ENCODE peak calls at places on chromosome 13, in six cellular contexts. One of them, this sample, is unnamed.

GRCh38 chr13:50128406-50129048 is 113.3 kb downstream of the KCNRG start:
- DNase-seq in MM.1S: peak; percentile 34
- DNase-seq in PC-3: no peak
- DNase-seq in OCI-LY7: peak; percentile 54
- DNase-seq in GM23248: no peak
- DNase-seq in neural progenitor cell: peak; percentile 58
- DNase-seq in this sample: no peak

GRCh38 chr13:30224732-30225131 is 82.6 kb downstream of the KATNAL1 start:
- DNase-seq in MM.1S: no peak
- DNase-seq in PC-3: peak; percentile 57
- DNase-seq in OCI-LY7: no peak
- DNase-seq in GM23248: peak; percentile 49
- DNase-seq in neural progenitor cell: no peak
- DNase-seq in this sample: peak; percentile 54

GRCh38 chr13:110505594-110505993 is 55.9 kb downstream of the RAB20 start:
- DNase-seq in MM.1S: no peak
- DNase-seq in PC-3: no peak
- DNase-seq in OCI-LY7: no peak
- DNase-seq in GM23248: no peak
- DNase-seq in neural progenitor cell: no peak
- DNase-seq in this sample: no peak

GRCh38 chr13:30847697-30848307 is 58.3 kb upstream of the MEDAG start:
- DNase-seq in MM.1S: no peak
- DNase-seq in PC-3: no peak
- DNase-seq in OCI-LY7: no peak
- DNase-seq in GM23248: peak; percentile 99
- DNase-seq in neural progenitor cell: no peak
- DNase-seq in this sample: no peak

GRCh38 chr13:57569981-57570380 is 61.6 kb upstream of the PCDH17 start:
- DNase-seq in MM.1S: peak; percentile 59
- DNase-seq in PC-3: peak; percentile 16
- DNase-seq in OCI-LY7: no peak
- DNase-seq in GM23248: no peak
- DNase-seq in neural progenitor cell: no peak
- DNase-seq in this sample: no peak

GRCh38 chr13:59133903-59134302 is 1029.8 kb downstream of the DIAPH3 start:
- DNase-seq in MM.1S: no peak
- DNase-seq in PC-3: no peak
- DNase-seq in OCI-LY7: no peak
- DNase-seq in GM23248: no peak
- DNase-seq in neural progenitor cell: peak; percentile 38
- DNase-seq in this sample: no peak

GRCh38 chr13:113915786-113916329 is 52.0 kb upstream of the GAS6 start:
- DNase-seq in MM.1S: no peak
- DNase-seq in PC-3: no peak
- DNase-seq in OCI-LY7: no peak
- DNase-seq in GM23248: no peak
- DNase-seq in neural progenitor cell: no peak
- DNase-seq in this sample: no peak

GRCh38 chr13:109857803-109858202 is 71.4 kb upstream of the IRS2 start:
- DNase-seq in MM.1S: no peak
- DNase-seq in PC-3: no peak
- DNase-seq in OCI-LY7: no peak
- DNase-seq in GM23248: no peak
- DNase-seq in neural progenitor cell: no peak
- DNase-seq in this sample: no peak

GRCh38 chr13:59533561-59534337 is 630.0 kb downstream of the DIAPH3 start:
- DNase-seq in MM.1S: no peak
- DNase-seq in PC-3: peak; percentile 85
- DNase-seq in OCI-LY7: no peak
- DNase-seq in GM23248: no peak
- DNase-seq in neural progenitor cell: no peak
- DNase-seq in this sample: no peak

GRCh38 chr13:93080166-93080565 is 146.4 kb upstream of the GPC6 start:
- DNase-seq in MM.1S: no peak
- DNase-seq in PC-3: no peak
- DNase-seq in OCI-LY7: no peak
- DNase-seq in GM23248: no peak
- DNase-seq in neural progenitor cell: no peak
- DNase-seq in this sample: no peak

DNA sequence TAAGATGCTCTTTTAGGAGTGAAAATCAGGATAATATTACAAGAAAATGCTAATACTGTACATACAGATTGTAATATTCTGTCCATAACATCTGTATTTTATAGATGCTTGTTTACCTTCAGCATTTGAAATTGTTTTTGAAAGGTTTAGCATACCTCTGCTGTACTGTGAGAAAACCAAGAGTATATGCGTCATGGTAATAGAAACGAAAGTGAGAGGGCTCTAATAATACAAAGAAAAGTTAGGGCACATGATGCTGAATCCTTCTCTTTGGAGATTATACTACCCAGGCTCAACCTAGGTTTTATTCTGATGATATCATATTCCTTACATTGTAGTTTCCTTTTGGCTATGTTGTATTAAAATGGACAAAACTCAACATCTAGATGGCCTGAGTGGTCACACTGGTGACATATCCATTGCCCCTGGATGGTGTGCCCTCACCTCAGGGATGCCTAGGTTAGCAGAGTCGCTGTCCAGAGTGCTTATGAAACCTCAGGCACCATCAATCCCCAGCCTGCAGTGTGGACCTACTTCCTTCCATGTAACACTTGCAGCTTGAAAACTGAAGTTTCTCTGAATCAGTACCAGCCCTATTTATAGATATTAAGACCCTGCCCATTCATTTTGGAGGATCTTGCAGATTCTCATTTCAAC is 253.7 kb downstream of the KCTD12 start:
- DNase-seq in MM.1S: peak; percentile 23
- DNase-seq in PC-3: no peak
- DNase-seq in OCI-LY7: no peak
- DNase-seq in GM23248: no peak
- DNase-seq in neural progenitor cell: peak; percentile 58
- DNase-seq in this sample: no peak
- TF ChIP-seq EZH2phosphoT487 in MM.1S: no peak
- TF ChIP-seq EZH2phosphoT487 in PC-3: no peak
- TF ChIP-seq EZH2phosphoT487 in OCI-LY7: no peak
- TF ChIP-seq EZH2phosphoT487 in GM23248: no peak
- TF ChIP-seq EZH2phosphoT487 in neural progenitor cell: no peak
- TF ChIP-seq EZH2phosphoT487 in this sample: no peak

DNA sequence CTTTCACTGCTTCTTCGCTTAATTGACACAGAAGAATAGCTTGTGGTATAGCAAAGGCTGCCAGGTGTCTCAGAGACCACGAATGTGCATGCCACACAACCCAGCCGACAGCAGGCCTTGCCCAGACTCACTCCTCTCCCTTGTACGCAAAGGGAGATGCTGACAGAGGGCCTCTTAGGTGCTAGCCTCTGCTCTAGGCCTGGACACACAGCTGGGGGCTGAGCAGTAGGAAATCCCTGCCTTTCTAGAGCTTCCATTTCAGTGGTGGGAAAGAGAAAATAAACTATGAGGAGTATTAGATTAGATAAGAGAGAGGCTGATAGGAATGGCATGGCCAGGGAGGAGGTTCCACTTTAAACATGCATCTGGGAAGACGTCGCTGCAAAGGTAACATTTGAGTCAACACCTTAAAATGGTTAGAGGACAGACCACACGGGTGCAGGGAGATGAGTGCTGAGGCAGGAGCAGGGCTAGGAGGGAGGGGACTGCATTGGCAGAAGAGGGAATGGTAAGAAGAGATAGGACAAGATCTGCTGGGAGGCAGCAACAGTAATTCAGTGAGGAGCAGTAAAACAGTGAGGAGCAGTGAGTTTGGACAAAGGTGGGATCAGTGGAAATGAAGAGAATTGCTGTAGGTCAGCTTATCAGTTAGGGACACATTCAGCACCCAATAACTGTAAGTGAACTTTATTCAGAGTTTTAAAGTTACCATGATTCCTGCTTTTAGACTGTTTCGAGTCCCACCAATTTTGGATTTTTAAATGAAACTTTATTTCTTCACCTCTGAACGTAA is 100.0 kb downstream of the RNF17 start:
- DNase-seq in MM.1S: peak; percentile 38
- DNase-seq in PC-3: no peak
- DNase-seq in OCI-LY7: no peak
- DNase-seq in GM23248: no peak
- DNase-seq in neural progenitor cell: no peak
- DNase-seq in this sample: no peak
- TF ChIP-seq EZH2phosphoT487 in MM.1S: no peak
- TF ChIP-seq EZH2phosphoT487 in PC-3: no peak
- TF ChIP-seq EZH2phosphoT487 in OCI-LY7: no peak
- TF ChIP-seq EZH2phosphoT487 in GM23248: no peak
- TF ChIP-seq EZH2phosphoT487 in neural progenitor cell: no peak
- TF ChIP-seq EZH2phosphoT487 in this sample: no peak

GRCh38 chr13:51397262-51397933 is 55.4 kb downstream of the INTS6 start:
- DNase-seq in MM.1S: no peak
- DNase-seq in PC-3: no peak
- DNase-seq in OCI-LY7: no peak
- DNase-seq in GM23248: peak; percentile 91
- DNase-seq in neural progenitor cell: peak; percentile 21
- DNase-seq in this sample: no peak
- TF ChIP-seq EZH2phosphoT487 in MM.1S: no peak
- TF ChIP-seq EZH2phosphoT487 in PC-3: no peak
- TF ChIP-seq EZH2phosphoT487 in OCI-LY7: no peak
- TF ChIP-seq EZH2phosphoT487 in GM23248: no peak
- TF ChIP-seq EZH2phosphoT487 in neural progenitor cell: no peak
- TF ChIP-seq EZH2phosphoT487 in this sample: no peak

DNA sequence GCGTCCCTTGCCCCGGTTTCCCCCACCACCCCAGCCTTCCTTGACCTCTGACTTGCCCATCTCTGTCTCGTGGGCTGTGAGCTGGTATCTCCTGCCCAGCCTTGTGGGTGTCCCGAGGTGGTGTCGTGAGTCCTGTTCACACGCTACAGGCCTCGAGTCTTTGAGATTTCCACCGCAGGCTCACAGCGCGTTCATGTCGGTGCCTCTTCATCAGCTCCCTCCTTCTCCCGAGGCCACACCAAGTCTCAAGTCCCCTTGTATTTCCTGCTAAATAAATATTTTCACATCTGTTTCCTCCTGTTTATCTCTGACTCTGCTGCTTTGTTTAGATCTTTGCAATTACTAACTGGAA is 130.3 kb upstream of the RNF113B start:
- DNase-seq in MM.1S: no peak
- DNase-seq in PC-3: no peak
- DNase-seq in OCI-LY7: no peak
- DNase-seq in GM23248: no peak
- DNase-seq in neural progenitor cell: no peak
- DNase-seq in this sample: no peak
- TF ChIP-seq EZH2phosphoT487 in MM.1S: no peak
- TF ChIP-seq EZH2phosphoT487 in PC-3: no peak
- TF ChIP-seq EZH2phosphoT487 in OCI-LY7: no peak
- TF ChIP-seq EZH2phosphoT487 in GM23248: no peak
- TF ChIP-seq EZH2phosphoT487 in neural progenitor cell: no peak
- TF ChIP-seq EZH2phosphoT487 in this sample: no peak

GRCh38 chr13:99863789-99864626 is 107.6 kb downstream of the ZIC5 start:
- DNase-seq in MM.1S: no peak
- DNase-seq in PC-3: no peak
- DNase-seq in OCI-LY7: no peak
- DNase-seq in GM23248: no peak
- DNase-seq in neural progenitor cell: no peak
- DNase-seq in this sample: no peak

GRCh38 chr13:99866781-99867180 is 104.8 kb downstream of the ZIC5 start:
- DNase-seq in MM.1S: no peak
- DNase-seq in PC-3: no peak
- DNase-seq in OCI-LY7: no peak
- DNase-seq in GM23248: no peak
- DNase-seq in neural progenitor cell: no peak
- DNase-seq in this sample: no peak

GRCh38 chr13:99862243-99862642 is 109.3 kb downstream of the ZIC5 start:
- DNase-seq in MM.1S: no peak
- DNase-seq in PC-3: no peak
- DNase-seq in OCI-LY7: no peak
- DNase-seq in GM23248: no peak
- DNase-seq in neural progenitor cell: no peak
- DNase-seq in this sample: no peak

GRCh38 chr13:99865420-99865930 is 106.1 kb downstream of the ZIC5 start:
- DNase-seq in MM.1S: no peak
- DNase-seq in PC-3: no peak
- DNase-seq in OCI-LY7: no peak
- DNase-seq in GM23248: no peak
- DNase-seq in neural progenitor cell: no peak
- DNase-seq in this sample: no peak

GRCh38 chr13:99864627-99864990 is 107.0 kb downstream of the ZIC5 start:
- DNase-seq in MM.1S: no peak
- DNase-seq in PC-3: no peak
- DNase-seq in OCI-LY7: no peak
- DNase-seq in GM23248: no peak
- DNase-seq in neural progenitor cell: no peak
- DNase-seq in this sample: no peak
- TF ChIP-seq EZH2phosphoT487 in MM.1S: no peak
- TF ChIP-seq EZH2phosphoT487 in PC-3: no peak
- TF ChIP-seq EZH2phosphoT487 in OCI-LY7: no peak
- TF ChIP-seq EZH2phosphoT487 in GM23248: no peak
- TF ChIP-seq EZH2phosphoT487 in neural progenitor cell: no peak
- TF ChIP-seq EZH2phosphoT487 in this sample: no peak